ENCODE peak calls at places on chromosome 3, in six cellular contexts. One of them, this sample, is unnamed.

GRCh38 chr3:151434151-151434890 is 26.5 kb downstream of the IGSF10 start:
- DNase-seq in endodermal cell: no peak
- DNase-seq in lower lobe of right lung: no peak
- DNase-seq in dorsolateral prefrontal cortex: no peak
- DNase-seq in PC-9: no peak
- DNase-seq in cardiac muscle cell: peak
- DNase-seq in this sample: no peak

GRCh38 chr3:175495331-175495730 is 636.2 kb downstream of the NAALADL2 start:
- DNase-seq in endodermal cell: no peak
- DNase-seq in lower lobe of right lung: no peak
- DNase-seq in dorsolateral prefrontal cortex: no peak
- DNase-seq in PC-9: no peak
- DNase-seq in cardiac muscle cell: no peak
- DNase-seq in this sample: no peak

GRCh38 chr3:101081990-101082389 is 88.8 kb upstream of the ABI3BP start:
- DNase-seq in endodermal cell: no peak
- DNase-seq in lower lobe of right lung: no peak
- DNase-seq in dorsolateral prefrontal cortex: no peak
- DNase-seq in PC-9: no peak
- DNase-seq in cardiac muscle cell: no peak
- DNase-seq in this sample: no peak

GRCh38 chr3:38493019-38493418 is 3.1 kb upstream of the EXOG start:
- DNase-seq in endodermal cell: no peak
- DNase-seq in lower lobe of right lung: no peak
- DNase-seq in dorsolateral prefrontal cortex: no peak
- DNase-seq in PC-9: no peak
- DNase-seq in cardiac muscle cell: peak
- DNase-seq in this sample: no peak

GRCh38 chr3:8709801-8710524 is 23.6 kb upstream of the CAV3 start:
- DNase-seq in endodermal cell: no peak
- DNase-seq in lower lobe of right lung: no peak
- DNase-seq in dorsolateral prefrontal cortex: no peak
- DNase-seq in PC-9: no peak
- DNase-seq in cardiac muscle cell: no peak
- DNase-seq in this sample: no peak

GRCh38 chr3:129664040-129664646 is 57.7 kb upstream of the PLXND1 start:
- DNase-seq in endodermal cell: no peak
- DNase-seq in lower lobe of right lung: no peak
- DNase-seq in dorsolateral prefrontal cortex: no peak
- DNase-seq in PC-9: no peak
- DNase-seq in cardiac muscle cell: no peak
- DNase-seq in this sample: no peak

GRCh38 chr3:186990878-186991308 is 60.6 kb downstream of the ST6GAL1 start:
- DNase-seq in endodermal cell: no peak
- DNase-seq in lower lobe of right lung: no peak
- DNase-seq in dorsolateral prefrontal cortex: no peak
- DNase-seq in PC-9: peak
- DNase-seq in cardiac muscle cell: no peak
- DNase-seq in this sample: no peak

GRCh38 chr3:13600950-13601691 is 52.2 kb downstream of the FBLN2 start:
- DNase-seq in endodermal cell: peak
- DNase-seq in lower lobe of right lung: no peak
- DNase-seq in dorsolateral prefrontal cortex: peak
- DNase-seq in PC-9: peak
- DNase-seq in cardiac muscle cell: peak
- DNase-seq in this sample: no peak

GRCh38 chr3:13824521-13825316 is 55.2 kb downstream of the WNT7A start:
- DNase-seq in endodermal cell: no peak
- DNase-seq in lower lobe of right lung: no peak
- DNase-seq in dorsolateral prefrontal cortex: no peak
- DNase-seq in PC-9: no peak
- DNase-seq in cardiac muscle cell: no peak
- DNase-seq in this sample: no peak

GRCh38 chr3:116339441-116340028 is 105.8 kb downstream of the LSAMP start:
- DNase-seq in endodermal cell: peak
- DNase-seq in lower lobe of right lung: no peak
- DNase-seq in dorsolateral prefrontal cortex: no peak
- DNase-seq in PC-9: no peak
- DNase-seq in cardiac muscle cell: peak
- DNase-seq in this sample: no peak

GRCh38 chr3:76324101-76324500 is 538.8 kb upstream of the ZNF717 start:
- DNase-seq in endodermal cell: no peak
- DNase-seq in lower lobe of right lung: no peak
- DNase-seq in dorsolateral prefrontal cortex: no peak
- DNase-seq in PC-9: no peak
- DNase-seq in cardiac muscle cell: no peak
- DNase-seq in this sample: no peak

GRCh38 chr3:82087958-82088357 is 326.5 kb upstream of the GBE1 start:
- DNase-seq in endodermal cell: peak
- DNase-seq in lower lobe of right lung: no peak
- DNase-seq in dorsolateral prefrontal cortex: no peak
- DNase-seq in PC-9: peak
- DNase-seq in cardiac muscle cell: peak
- DNase-seq in this sample: no peak

GRCh38 chr3:44252332-44252731 is 10.6 kb downstream of the TOPAZ1 start:
- DNase-seq in endodermal cell: no peak
- DNase-seq in lower lobe of right lung: no peak
- DNase-seq in dorsolateral prefrontal cortex: no peak
- DNase-seq in PC-9: no peak
- DNase-seq in cardiac muscle cell: peak
- DNase-seq in this sample: no peak

GRCh38 chr3:99843590-99844260 is 26.1 kb downstream of the CMSS1 start:
- DNase-seq in endodermal cell: no peak
- DNase-seq in lower lobe of right lung: no peak
- DNase-seq in dorsolateral prefrontal cortex: no peak
- DNase-seq in PC-9: no peak
- DNase-seq in cardiac muscle cell: peak
- DNase-seq in this sample: no peak

GRCh38 chr3:38003371-38003816 is 12.8 kb downstream of the VILL start:
- DNase-seq in endodermal cell: peak
- DNase-seq in lower lobe of right lung: peak
- DNase-seq in dorsolateral prefrontal cortex: peak
- DNase-seq in PC-9: peak
- DNase-seq in cardiac muscle cell: peak
- DNase-seq in this sample: no peak

GRCh38 chr3:28244471-28244870 is 3.1 kb downstream of the CMC1 start:
- DNase-seq in endodermal cell: no peak
- DNase-seq in lower lobe of right lung: peak
- DNase-seq in dorsolateral prefrontal cortex: no peak
- DNase-seq in PC-9: no peak
- DNase-seq in cardiac muscle cell: no peak
- DNase-seq in this sample: no peak

GRCh38 chr3:119279101-119279554 is 15.1 kb upstream of the ARHGAP31 start:
- DNase-seq in endodermal cell: peak
- DNase-seq in lower lobe of right lung: peak
- DNase-seq in dorsolateral prefrontal cortex: peak
- DNase-seq in PC-9: no peak
- DNase-seq in cardiac muscle cell: peak
- DNase-seq in this sample: peak

GRCh38 chr3:128488636-128488994 is 4.4 kb downstream of the GATA2 start:
- DNase-seq in endodermal cell: no peak
- DNase-seq in lower lobe of right lung: no peak
- DNase-seq in dorsolateral prefrontal cortex: no peak
- DNase-seq in PC-9: no peak
- DNase-seq in cardiac muscle cell: peak
- DNase-seq in this sample: no peak

GRCh38 chr3:51355891-51356578 is 29.1 kb upstream of the MANF start:
- DNase-seq in endodermal cell: no peak
- DNase-seq in lower lobe of right lung: no peak
- DNase-seq in dorsolateral prefrontal cortex: no peak
- DNase-seq in PC-9: peak
- DNase-seq in cardiac muscle cell: no peak
- DNase-seq in this sample: no peak

GRCh38 chr3:16297991-16298885 is 33.2 kb downstream of the OXNAD1 start:
- DNase-seq in endodermal cell: no peak
- DNase-seq in lower lobe of right lung: no peak
- DNase-seq in dorsolateral prefrontal cortex: no peak
- DNase-seq in PC-9: no peak
- DNase-seq in cardiac muscle cell: no peak
- DNase-seq in this sample: no peak

GRCh38 chr3:16300282-16300681 is 35.3 kb downstream of the OXNAD1 start:
- DNase-seq in endodermal cell: no peak
- DNase-seq in lower lobe of right lung: no peak
- DNase-seq in dorsolateral prefrontal cortex: no peak
- DNase-seq in PC-9: no peak
- DNase-seq in cardiac muscle cell: no peak
- DNase-seq in this sample: no peak

GRCh38 chr3:16301490-16301889 is 36.5 kb downstream of the OXNAD1 start:
- DNase-seq in endodermal cell: no peak
- DNase-seq in lower lobe of right lung: no peak
- DNase-seq in dorsolateral prefrontal cortex: no peak
- DNase-seq in PC-9: no peak
- DNase-seq in cardiac muscle cell: no peak
- DNase-seq in this sample: no peak

GRCh38 chr3:16300881-16301359 is 35.9 kb downstream of the OXNAD1 start:
- DNase-seq in endodermal cell: no peak
- DNase-seq in lower lobe of right lung: no peak
- DNase-seq in dorsolateral prefrontal cortex: no peak
- DNase-seq in PC-9: no peak
- DNase-seq in cardiac muscle cell: no peak
- DNase-seq in this sample: no peak

DNA sequence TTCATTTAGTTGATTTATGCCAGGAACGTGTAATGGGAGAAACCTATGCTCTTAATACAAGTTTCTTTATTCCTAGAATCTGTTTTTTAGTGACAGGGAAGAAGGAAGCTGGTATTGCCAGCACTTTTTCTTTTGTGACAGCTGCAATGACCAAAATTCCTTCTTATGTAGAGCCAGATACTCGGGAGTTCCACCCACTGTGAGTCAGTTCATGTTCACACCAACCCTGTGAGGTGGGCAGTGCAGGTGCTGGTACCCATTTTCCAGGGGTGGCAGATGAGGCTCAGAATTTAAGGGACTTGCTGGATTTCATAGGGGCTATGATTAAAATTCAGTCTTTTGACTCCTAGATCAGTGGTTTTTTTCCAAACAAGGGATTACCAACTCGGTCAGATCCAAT is 34.7 kb downstream of the OXNAD1 start:
- DNase-seq in endodermal cell: no peak
- DNase-seq in lower lobe of right lung: no peak
- DNase-seq in dorsolateral prefrontal cortex: no peak
- DNase-seq in PC-9: no peak
- DNase-seq in cardiac muscle cell: no peak
- DNase-seq in this sample: no peak
- H3K27ac ChIP-seq in endodermal cell: no peak
- H3K27ac ChIP-seq in lower lobe of right lung: peak
- H3K27ac ChIP-seq in dorsolateral prefrontal cortex: peak
- H3K27ac ChIP-seq in PC-9: no peak
- H3K27ac ChIP-seq in cardiac muscle cell: no peak
- H3K27ac ChIP-seq in this sample: no peak

DNA sequence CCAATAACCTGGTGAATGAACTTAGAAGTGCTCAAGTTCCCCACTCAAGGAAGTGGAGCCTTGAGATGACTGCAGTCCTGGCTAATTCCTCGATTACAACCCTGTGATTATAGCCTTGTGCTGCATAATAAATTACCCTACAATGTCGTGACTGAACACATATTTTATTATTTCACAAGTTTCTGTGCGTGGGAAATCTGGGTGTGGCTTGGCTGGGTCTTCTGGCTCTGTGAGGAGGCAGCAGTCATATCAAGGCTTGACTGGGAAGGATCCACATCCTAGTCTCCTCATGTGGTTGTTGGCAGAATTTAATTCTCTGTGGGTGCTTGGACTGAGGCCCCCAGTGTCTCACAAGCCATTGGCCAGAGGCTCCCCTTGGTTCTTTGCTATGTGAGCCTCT is 102.6 kb upstream of the TBC1D5 start:
- DNase-seq in endodermal cell: no peak
- DNase-seq in lower lobe of right lung: no peak
- DNase-seq in dorsolateral prefrontal cortex: no peak
- DNase-seq in PC-9: no peak
- DNase-seq in cardiac muscle cell: peak
- DNase-seq in this sample: no peak
- H3K27ac ChIP-seq in endodermal cell: no peak
- H3K27ac ChIP-seq in lower lobe of right lung: no peak
- H3K27ac ChIP-seq in dorsolateral prefrontal cortex: no peak
- H3K27ac ChIP-seq in PC-9: no peak
- H3K27ac ChIP-seq in cardiac muscle cell: no peak
- H3K27ac ChIP-seq in this sample: no peak

GRCh38 chr3:122977645-122978466 is 49.7 kb downstream of the SEMA5B start:
- DNase-seq in endodermal cell: peak
- DNase-seq in lower lobe of right lung: peak
- DNase-seq in dorsolateral prefrontal cortex: peak
- DNase-seq in PC-9: peak
- DNase-seq in cardiac muscle cell: peak
- DNase-seq in this sample: peak

GRCh38 chr3:122974764-122975162 is 52.8 kb downstream of the SEMA5B start:
- DNase-seq in endodermal cell: peak
- DNase-seq in lower lobe of right lung: no peak
- DNase-seq in dorsolateral prefrontal cortex: peak
- DNase-seq in PC-9: peak
- DNase-seq in cardiac muscle cell: peak
- DNase-seq in this sample: peak

GRCh38 chr3:122975924-122976293 is 51.7 kb downstream of the SEMA5B start:
- DNase-seq in endodermal cell: no peak
- DNase-seq in lower lobe of right lung: no peak
- DNase-seq in dorsolateral prefrontal cortex: no peak
- DNase-seq in PC-9: no peak
- DNase-seq in cardiac muscle cell: no peak
- DNase-seq in this sample: no peak

GRCh38 chr3:122975163-122975923 is 52.2 kb downstream of the SEMA5B start:
- DNase-seq in endodermal cell: peak
- DNase-seq in lower lobe of right lung: no peak
- DNase-seq in dorsolateral prefrontal cortex: no peak
- DNase-seq in PC-9: peak
- DNase-seq in cardiac muscle cell: peak
- DNase-seq in this sample: no peak

DNA sequence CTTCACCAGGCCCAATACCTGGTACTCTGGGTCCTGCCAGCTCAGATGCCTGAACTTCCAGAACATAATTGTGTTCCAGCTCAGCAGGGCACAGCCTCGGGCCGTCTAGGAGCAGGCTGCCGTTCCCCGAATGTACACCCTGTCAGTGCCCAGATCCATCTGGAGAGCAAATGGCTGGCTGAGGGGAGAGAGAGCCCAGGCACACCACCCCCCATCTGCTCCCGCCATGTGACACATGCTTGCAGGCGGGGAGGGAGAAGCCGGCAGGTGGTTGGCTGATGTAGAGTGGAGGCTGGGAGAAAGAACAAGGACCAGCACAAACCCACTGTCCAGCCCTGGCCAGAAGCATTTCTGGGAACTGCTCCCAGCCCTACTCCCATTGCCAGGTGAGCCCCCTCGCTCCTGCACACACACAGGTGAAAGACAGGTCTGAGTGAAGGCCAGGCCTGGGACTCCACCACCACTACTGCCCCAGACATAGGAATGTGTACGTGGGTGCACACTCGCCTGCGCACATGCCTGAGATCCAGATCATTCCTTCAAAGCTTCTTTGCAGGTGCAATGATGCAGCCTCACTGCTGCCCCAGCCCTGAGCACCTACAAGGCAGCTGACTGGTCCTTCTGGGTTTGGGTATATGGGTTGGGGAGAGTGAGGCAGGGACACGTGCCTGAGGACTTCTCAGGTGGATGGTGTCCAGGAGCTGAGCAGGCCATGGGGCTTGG is 53.5 kb downstream of the SEMA5B start:
- DNase-seq in endodermal cell: no peak
- DNase-seq in lower lobe of right lung: no peak
- DNase-seq in dorsolateral prefrontal cortex: peak
- DNase-seq in PC-9: no peak
- DNase-seq in cardiac muscle cell: no peak
- DNase-seq in this sample: no peak
- H3K27ac ChIP-seq in endodermal cell: no peak
- H3K27ac ChIP-seq in lower lobe of right lung: no peak
- H3K27ac ChIP-seq in dorsolateral prefrontal cortex: no peak
- H3K27ac ChIP-seq in PC-9: no peak
- H3K27ac ChIP-seq in cardiac muscle cell: no peak
- H3K27ac ChIP-seq in this sample: peak

GRCh38 chr3:177491301-177492031 is 294.2 kb upstream of the TBL1XR1 start:
- DNase-seq in endodermal cell: no peak
- DNase-seq in lower lobe of right lung: no peak
- DNase-seq in dorsolateral prefrontal cortex: no peak
- DNase-seq in PC-9: no peak
- DNase-seq in cardiac muscle cell: peak
- DNase-seq in this sample: no peak
- H3K27ac ChIP-seq in endodermal cell: peak
- H3K27ac ChIP-seq in lower lobe of right lung: no peak
- H3K27ac ChIP-seq in dorsolateral prefrontal cortex: peak
- H3K27ac ChIP-seq in PC-9: no peak
- H3K27ac ChIP-seq in cardiac muscle cell: no peak
- H3K27ac ChIP-seq in this sample: peak

This sample was measured in tibial artery.